ENCODE peak calls at places on chromosomes 13 and 19, in ten cellular contexts. One of them, this sample, is unnamed.

GRCh38 chr13:51772105-51772455 is 31.9 kb downstream of the DHRS12 start:
- DNase-seq in AG04449: no peak
- DNase-seq in substantia nigra: no peak
- DNase-seq in HS-5: no peak
- DNase-seq in epithelial cell of esophagus: no peak
- DNase-seq in pulmonary artery endothelial cell: no peak
- DNase-seq in midbrain: no peak
- DNase-seq in Daoy: no peak
- DNase-seq in stimulated activated CD8-positive, alpha-beta memory T cell treated with anti-CD3 and anti-CD28 coated beads, Interleukin-7, amount 100 ng/mL, for 1 hour: no peak
- DNase-seq in activated CD4-positive, alpha-beta memory T cell treated with anti-CD3 and anti-CD28 coated beads, Interleukin-2, amount 10 ng/mL, durations not matched to agents 7 days and 5 days: no peak
- DNase-seq in this sample: no peak

GRCh38 chr19:58499021-58499927 is 12.5 kb downstream of the SLC27A5 start:
- DNase-seq in AG04449: peak; percentile 89
- DNase-seq in substantia nigra: peak; percentile 99
- DNase-seq in HS-5: peak; percentile 72
- DNase-seq in epithelial cell of esophagus: peak; percentile 99
- DNase-seq in pulmonary artery endothelial cell: peak; percentile 86
- DNase-seq in midbrain: peak; percentile 99
- DNase-seq in Daoy: peak; percentile 99
- DNase-seq in stimulated activated CD8-positive, alpha-beta memory T cell treated with anti-CD3 and anti-CD28 coated beads, Interleukin-7, amount 100 ng/mL, for 1 hour: peak; percentile 90
- DNase-seq in activated CD4-positive, alpha-beta memory T cell treated with anti-CD3 and anti-CD28 coated beads, Interleukin-2, amount 10 ng/mL, durations not matched to agents 7 days and 5 days: peak; percentile 99
- DNase-seq in this sample: peak; percentile 58

GRCh38 chr13:93249259-93249917 is 22.8 kb downstream of the GPC6 start:
- DNase-seq in AG04449: no peak
- DNase-seq in substantia nigra: no peak
- DNase-seq in HS-5: peak; percentile 71
- DNase-seq in epithelial cell of esophagus: peak; percentile 91
- DNase-seq in pulmonary artery endothelial cell: no peak
- DNase-seq in midbrain: no peak
- DNase-seq in Daoy: peak; percentile 77
- DNase-seq in stimulated activated CD8-positive, alpha-beta memory T cell treated with anti-CD3 and anti-CD28 coated beads, Interleukin-7, amount 100 ng/mL, for 1 hour: no peak
- DNase-seq in activated CD4-positive, alpha-beta memory T cell treated with anti-CD3 and anti-CD28 coated beads, Interleukin-2, amount 10 ng/mL, durations not matched to agents 7 days and 5 days: no peak
- DNase-seq in this sample: no peak

GRCh38 chr19:44722131-44723121 is 23.5 kb downstream of the CEACAM16 start:
- DNase-seq in AG04449: no peak
- DNase-seq in substantia nigra: peak; percentile 20
- DNase-seq in HS-5: no peak
- DNase-seq in epithelial cell of esophagus: no peak
- DNase-seq in pulmonary artery endothelial cell: no peak
- DNase-seq in midbrain: no peak
- DNase-seq in Daoy: no peak
- DNase-seq in stimulated activated CD8-positive, alpha-beta memory T cell treated with anti-CD3 and anti-CD28 coated beads, Interleukin-7, amount 100 ng/mL, for 1 hour: no peak
- DNase-seq in activated CD4-positive, alpha-beta memory T cell treated with anti-CD3 and anti-CD28 coated beads, Interleukin-2, amount 10 ng/mL, durations not matched to agents 7 days and 5 days: no peak
- DNase-seq in this sample: peak; percentile 14

GRCh38 chr19:36838784-36839324 is 667 bp upstream of the ZNF790 start:
- DNase-seq in AG04449: no peak
- DNase-seq in substantia nigra: no peak
- DNase-seq in HS-5: no peak
- DNase-seq in epithelial cell of esophagus: no peak
- DNase-seq in pulmonary artery endothelial cell: no peak
- DNase-seq in midbrain: no peak
- DNase-seq in Daoy: no peak
- DNase-seq in stimulated activated CD8-positive, alpha-beta memory T cell treated with anti-CD3 and anti-CD28 coated beads, Interleukin-7, amount 100 ng/mL, for 1 hour: no peak
- DNase-seq in activated CD4-positive, alpha-beta memory T cell treated with anti-CD3 and anti-CD28 coated beads, Interleukin-2, amount 10 ng/mL, durations not matched to agents 7 days and 5 days: no peak
- DNase-seq in this sample: no peak

GRCh38 chr19:2640563-2641331 is 61.7 kb downstream of the GNG7 start:
- DNase-seq in AG04449: no peak
- DNase-seq in substantia nigra: no peak
- DNase-seq in HS-5: no peak
- DNase-seq in epithelial cell of esophagus: no peak
- DNase-seq in pulmonary artery endothelial cell: no peak
- DNase-seq in midbrain: no peak
- DNase-seq in Daoy: no peak
- DNase-seq in stimulated activated CD8-positive, alpha-beta memory T cell treated with anti-CD3 and anti-CD28 coated beads, Interleukin-7, amount 100 ng/mL, for 1 hour: no peak
- DNase-seq in activated CD4-positive, alpha-beta memory T cell treated with anti-CD3 and anti-CD28 coated beads, Interleukin-2, amount 10 ng/mL, durations not matched to agents 7 days and 5 days: no peak
- DNase-seq in this sample: no peak

GRCh38 chr19:49340069-49340864 is 5.1 kb downstream of the CD37 start:
- DNase-seq in AG04449: no peak
- DNase-seq in substantia nigra: no peak
- DNase-seq in HS-5: peak; percentile 53
- DNase-seq in epithelial cell of esophagus: peak; percentile 14
- DNase-seq in pulmonary artery endothelial cell: no peak
- DNase-seq in midbrain: no peak
- DNase-seq in Daoy: peak; percentile 31
- DNase-seq in stimulated activated CD8-positive, alpha-beta memory T cell treated with anti-CD3 and anti-CD28 coated beads, Interleukin-7, amount 100 ng/mL, for 1 hour: no peak
- DNase-seq in activated CD4-positive, alpha-beta memory T cell treated with anti-CD3 and anti-CD28 coated beads, Interleukin-2, amount 10 ng/mL, durations not matched to agents 7 days and 5 days: no peak
- DNase-seq in this sample: no peak

GRCh38 chr19:54502518-54503048 is at the start of gene LAIR2:
- DNase-seq in AG04449: no peak
- DNase-seq in substantia nigra: no peak
- DNase-seq in HS-5: no peak
- DNase-seq in epithelial cell of esophagus: no peak
- DNase-seq in pulmonary artery endothelial cell: no peak
- DNase-seq in midbrain: no peak
- DNase-seq in Daoy: no peak
- DNase-seq in stimulated activated CD8-positive, alpha-beta memory T cell treated with anti-CD3 and anti-CD28 coated beads, Interleukin-7, amount 100 ng/mL, for 1 hour: no peak
- DNase-seq in activated CD4-positive, alpha-beta memory T cell treated with anti-CD3 and anti-CD28 coated beads, Interleukin-2, amount 10 ng/mL, durations not matched to agents 7 days and 5 days: peak; percentile 32
- DNase-seq in this sample: no peak

GRCh38 chr19:7328647-7329046 is 20.1 kb upstream of the ARHGEF18 start:
- DNase-seq in AG04449: no peak
- DNase-seq in substantia nigra: no peak
- DNase-seq in HS-5: no peak
- DNase-seq in epithelial cell of esophagus: no peak
- DNase-seq in pulmonary artery endothelial cell: no peak
- DNase-seq in midbrain: no peak
- DNase-seq in Daoy: no peak
- DNase-seq in stimulated activated CD8-positive, alpha-beta memory T cell treated with anti-CD3 and anti-CD28 coated beads, Interleukin-7, amount 100 ng/mL, for 1 hour: no peak
- DNase-seq in activated CD4-positive, alpha-beta memory T cell treated with anti-CD3 and anti-CD28 coated beads, Interleukin-2, amount 10 ng/mL, durations not matched to agents 7 days and 5 days: no peak
- DNase-seq in this sample: peak; percentile 48

GRCh38 chr19:17090501-17091074 is 15.0 kb downstream of the MYO9B start:
- DNase-seq in AG04449: no peak
- DNase-seq in substantia nigra: no peak
- DNase-seq in HS-5: no peak
- DNase-seq in epithelial cell of esophagus: peak; percentile 77
- DNase-seq in pulmonary artery endothelial cell: no peak
- DNase-seq in midbrain: no peak
- DNase-seq in Daoy: peak; percentile 43
- DNase-seq in stimulated activated CD8-positive, alpha-beta memory T cell treated with anti-CD3 and anti-CD28 coated beads, Interleukin-7, amount 100 ng/mL, for 1 hour: no peak
- DNase-seq in activated CD4-positive, alpha-beta memory T cell treated with anti-CD3 and anti-CD28 coated beads, Interleukin-2, amount 10 ng/mL, durations not matched to agents 7 days and 5 days: peak; percentile 26
- DNase-seq in this sample: no peak

GRCh38 chr13:35684432-35684831 is 207.9 kb upstream of the MAB21L1 start:
- DNase-seq in AG04449: no peak
- DNase-seq in substantia nigra: no peak
- DNase-seq in HS-5: no peak
- DNase-seq in epithelial cell of esophagus: no peak
- DNase-seq in pulmonary artery endothelial cell: no peak
- DNase-seq in midbrain: no peak
- DNase-seq in Daoy: no peak
- DNase-seq in stimulated activated CD8-positive, alpha-beta memory T cell treated with anti-CD3 and anti-CD28 coated beads, Interleukin-7, amount 100 ng/mL, for 1 hour: no peak
- DNase-seq in activated CD4-positive, alpha-beta memory T cell treated with anti-CD3 and anti-CD28 coated beads, Interleukin-2, amount 10 ng/mL, durations not matched to agents 7 days and 5 days: no peak
- DNase-seq in this sample: no peak

GRCh38 chr13:94080527-94080926 is 399.0 kb downstream of the DCT start:
- DNase-seq in AG04449: no peak
- DNase-seq in substantia nigra: no peak
- DNase-seq in HS-5: no peak
- DNase-seq in epithelial cell of esophagus: no peak
- DNase-seq in pulmonary artery endothelial cell: no peak
- DNase-seq in midbrain: no peak
- DNase-seq in Daoy: no peak
- DNase-seq in stimulated activated CD8-positive, alpha-beta memory T cell treated with anti-CD3 and anti-CD28 coated beads, Interleukin-7, amount 100 ng/mL, for 1 hour: no peak
- DNase-seq in activated CD4-positive, alpha-beta memory T cell treated with anti-CD3 and anti-CD28 coated beads, Interleukin-2, amount 10 ng/mL, durations not matched to agents 7 days and 5 days: no peak
- DNase-seq in this sample: no peak

GRCh38 chr19:2478324-2478755 is 2.4 kb downstream of the GADD45B start:
- DNase-seq in AG04449: no peak
- DNase-seq in substantia nigra: peak; percentile 67
- DNase-seq in HS-5: no peak
- DNase-seq in epithelial cell of esophagus: peak; percentile 91
- DNase-seq in pulmonary artery endothelial cell: no peak
- DNase-seq in midbrain: peak; percentile 66
- DNase-seq in Daoy: peak; percentile 83
- DNase-seq in stimulated activated CD8-positive, alpha-beta memory T cell treated with anti-CD3 and anti-CD28 coated beads, Interleukin-7, amount 100 ng/mL, for 1 hour: no peak
- DNase-seq in activated CD4-positive, alpha-beta memory T cell treated with anti-CD3 and anti-CD28 coated beads, Interleukin-2, amount 10 ng/mL, durations not matched to agents 7 days and 5 days: peak; percentile 71
- DNase-seq in this sample: peak; percentile 66

GRCh38 chr19:17765069-17765618 is 13.9 kb downstream of the FCHO1 start:
- DNase-seq in AG04449: no peak
- DNase-seq in substantia nigra: peak; percentile 47
- DNase-seq in HS-5: no peak
- DNase-seq in epithelial cell of esophagus: peak; percentile 81
- DNase-seq in pulmonary artery endothelial cell: no peak
- DNase-seq in midbrain: peak; percentile 23
- DNase-seq in Daoy: peak; percentile 60
- DNase-seq in stimulated activated CD8-positive, alpha-beta memory T cell treated with anti-CD3 and anti-CD28 coated beads, Interleukin-7, amount 100 ng/mL, for 1 hour: no peak
- DNase-seq in activated CD4-positive, alpha-beta memory T cell treated with anti-CD3 and anti-CD28 coated beads, Interleukin-2, amount 10 ng/mL, durations not matched to agents 7 days and 5 days: no peak
- DNase-seq in this sample: no peak

GRCh38 chr13:94330552-94331071 is 148.9 kb downstream of the DCT start:
- DNase-seq in AG04449: no peak
- DNase-seq in substantia nigra: no peak
- DNase-seq in HS-5: no peak
- DNase-seq in epithelial cell of esophagus: peak; percentile 65
- DNase-seq in pulmonary artery endothelial cell: no peak
- DNase-seq in midbrain: no peak
- DNase-seq in Daoy: no peak
- DNase-seq in stimulated activated CD8-positive, alpha-beta memory T cell treated with anti-CD3 and anti-CD28 coated beads, Interleukin-7, amount 100 ng/mL, for 1 hour: no peak
- DNase-seq in activated CD4-positive, alpha-beta memory T cell treated with anti-CD3 and anti-CD28 coated beads, Interleukin-2, amount 10 ng/mL, durations not matched to agents 7 days and 5 days: no peak
- DNase-seq in this sample: no peak

GRCh38 chr13:42684226-42684625 is 97.2 kb upstream of the FAM216B start:
- DNase-seq in AG04449: no peak
- DNase-seq in substantia nigra: no peak
- DNase-seq in HS-5: no peak
- DNase-seq in epithelial cell of esophagus: no peak
- DNase-seq in pulmonary artery endothelial cell: no peak
- DNase-seq in midbrain: no peak
- DNase-seq in Daoy: no peak
- DNase-seq in stimulated activated CD8-positive, alpha-beta memory T cell treated with anti-CD3 and anti-CD28 coated beads, Interleukin-7, amount 100 ng/mL, for 1 hour: no peak
- DNase-seq in activated CD4-positive, alpha-beta memory T cell treated with anti-CD3 and anti-CD28 coated beads, Interleukin-2, amount 10 ng/mL, durations not matched to agents 7 days and 5 days: no peak
- DNase-seq in this sample: no peak

GRCh38 chr19:36092566-36092965 is 18.4 kb upstream of the OVOL3 start:
- DNase-seq in AG04449: no peak
- DNase-seq in substantia nigra: no peak
- DNase-seq in HS-5: no peak
- DNase-seq in epithelial cell of esophagus: no peak
- DNase-seq in pulmonary artery endothelial cell: no peak
- DNase-seq in midbrain: no peak
- DNase-seq in Daoy: no peak
- DNase-seq in stimulated activated CD8-positive, alpha-beta memory T cell treated with anti-CD3 and anti-CD28 coated beads, Interleukin-7, amount 100 ng/mL, for 1 hour: no peak
- DNase-seq in activated CD4-positive, alpha-beta memory T cell treated with anti-CD3 and anti-CD28 coated beads, Interleukin-2, amount 10 ng/mL, durations not matched to agents 7 days and 5 days: no peak
- DNase-seq in this sample: no peak

GRCh38 chr13:39419866-39420265 is 183.1 kb downstream of the LHFPL6 start:
- DNase-seq in AG04449: no peak
- DNase-seq in substantia nigra: no peak
- DNase-seq in HS-5: no peak
- DNase-seq in epithelial cell of esophagus: no peak
- DNase-seq in pulmonary artery endothelial cell: no peak
- DNase-seq in midbrain: no peak
- DNase-seq in Daoy: no peak
- DNase-seq in stimulated activated CD8-positive, alpha-beta memory T cell treated with anti-CD3 and anti-CD28 coated beads, Interleukin-7, amount 100 ng/mL, for 1 hour: no peak
- DNase-seq in activated CD4-positive, alpha-beta memory T cell treated with anti-CD3 and anti-CD28 coated beads, Interleukin-2, amount 10 ng/mL, durations not matched to agents 7 days and 5 days: no peak
- DNase-seq in this sample: no peak

GRCh38 chr19:31226536-31226935 is 122.7 kb downstream of the TSHZ3 start:
- DNase-seq in AG04449: no peak
- DNase-seq in substantia nigra: no peak
- DNase-seq in HS-5: no peak
- DNase-seq in epithelial cell of esophagus: no peak
- DNase-seq in pulmonary artery endothelial cell: no peak
- DNase-seq in midbrain: no peak
- DNase-seq in Daoy: no peak
- DNase-seq in stimulated activated CD8-positive, alpha-beta memory T cell treated with anti-CD3 and anti-CD28 coated beads, Interleukin-7, amount 100 ng/mL, for 1 hour: no peak
- DNase-seq in activated CD4-positive, alpha-beta memory T cell treated with anti-CD3 and anti-CD28 coated beads, Interleukin-2, amount 10 ng/mL, durations not matched to agents 7 days and 5 days: no peak
- DNase-seq in this sample: no peak

GRCh38 chr19:51318687-51319675 is 7.5 kb downstream of the IGLON5 start:
- DNase-seq in AG04449: no peak
- DNase-seq in substantia nigra: no peak
- DNase-seq in HS-5: no peak
- DNase-seq in epithelial cell of esophagus: no peak
- DNase-seq in pulmonary artery endothelial cell: no peak
- DNase-seq in midbrain: no peak
- DNase-seq in Daoy: no peak
- DNase-seq in stimulated activated CD8-positive, alpha-beta memory T cell treated with anti-CD3 and anti-CD28 coated beads, Interleukin-7, amount 100 ng/mL, for 1 hour: no peak
- DNase-seq in activated CD4-positive, alpha-beta memory T cell treated with anti-CD3 and anti-CD28 coated beads, Interleukin-2, amount 10 ng/mL, durations not matched to agents 7 days and 5 days: no peak
- DNase-seq in this sample: no peak

GRCh38 chr13:47067296-47067695 is 170.4 kb upstream of the HTR2A start:
- DNase-seq in AG04449: no peak
- DNase-seq in substantia nigra: no peak
- DNase-seq in HS-5: no peak
- DNase-seq in epithelial cell of esophagus: no peak
- DNase-seq in pulmonary artery endothelial cell: no peak
- DNase-seq in midbrain: no peak
- DNase-seq in Daoy: no peak
- DNase-seq in stimulated activated CD8-positive, alpha-beta memory T cell treated with anti-CD3 and anti-CD28 coated beads, Interleukin-7, amount 100 ng/mL, for 1 hour: no peak
- DNase-seq in activated CD4-positive, alpha-beta memory T cell treated with anti-CD3 and anti-CD28 coated beads, Interleukin-2, amount 10 ng/mL, durations not matched to agents 7 days and 5 days: no peak
- DNase-seq in this sample: no peak

GRCh38 chr13:113881614-113882265 is 17.9 kb upstream of the GAS6 start:
- DNase-seq in AG04449: no peak
- DNase-seq in substantia nigra: no peak
- DNase-seq in HS-5: no peak
- DNase-seq in epithelial cell of esophagus: peak; percentile 53
- DNase-seq in pulmonary artery endothelial cell: no peak
- DNase-seq in midbrain: no peak
- DNase-seq in Daoy: no peak
- DNase-seq in stimulated activated CD8-positive, alpha-beta memory T cell treated with anti-CD3 and anti-CD28 coated beads, Interleukin-7, amount 100 ng/mL, for 1 hour: no peak
- DNase-seq in activated CD4-positive, alpha-beta memory T cell treated with anti-CD3 and anti-CD28 coated beads, Interleukin-2, amount 10 ng/mL, durations not matched to agents 7 days and 5 days: no peak
- DNase-seq in this sample: peak; percentile 72

GRCh38 chr19:38303517-38304351 is at the start of gene C19orf33:
- DNase-seq in AG04449: no peak
- DNase-seq in substantia nigra: no peak
- DNase-seq in HS-5: no peak
- DNase-seq in epithelial cell of esophagus: peak; percentile 94
- DNase-seq in pulmonary artery endothelial cell: no peak
- DNase-seq in midbrain: no peak
- DNase-seq in Daoy: peak; percentile 53
- DNase-seq in stimulated activated CD8-positive, alpha-beta memory T cell treated with anti-CD3 and anti-CD28 coated beads, Interleukin-7, amount 100 ng/mL, for 1 hour: no peak
- DNase-seq in activated CD4-positive, alpha-beta memory T cell treated with anti-CD3 and anti-CD28 coated beads, Interleukin-2, amount 10 ng/mL, durations not matched to agents 7 days and 5 days: no peak
- DNase-seq in this sample: no peak

GRCh38 chr19:29858621-29859020 is 46.8 kb downstream of the CCNE1 start:
- DNase-seq in AG04449: no peak
- DNase-seq in substantia nigra: no peak
- DNase-seq in HS-5: no peak
- DNase-seq in epithelial cell of esophagus: no peak
- DNase-seq in pulmonary artery endothelial cell: no peak
- DNase-seq in midbrain: no peak
- DNase-seq in Daoy: no peak
- DNase-seq in stimulated activated CD8-positive, alpha-beta memory T cell treated with anti-CD3 and anti-CD28 coated beads, Interleukin-7, amount 100 ng/mL, for 1 hour: no peak
- DNase-seq in activated CD4-positive, alpha-beta memory T cell treated with anti-CD3 and anti-CD28 coated beads, Interleukin-2, amount 10 ng/mL, durations not matched to agents 7 days and 5 days: no peak
- DNase-seq in this sample: no peak

GRCh38 chr19:3618144-3618810 is 8.3 kb downstream of the CACTIN start:
- DNase-seq in AG04449: no peak
- DNase-seq in substantia nigra: peak; percentile 56
- DNase-seq in HS-5: no peak
- DNase-seq in epithelial cell of esophagus: peak; percentile 34
- DNase-seq in pulmonary artery endothelial cell: no peak
- DNase-seq in midbrain: peak; percentile 19
- DNase-seq in Daoy: peak; percentile 65
- DNase-seq in stimulated activated CD8-positive, alpha-beta memory T cell treated with anti-CD3 and anti-CD28 coated beads, Interleukin-7, amount 100 ng/mL, for 1 hour: peak; percentile 38
- DNase-seq in activated CD4-positive, alpha-beta memory T cell treated with anti-CD3 and anti-CD28 coated beads, Interleukin-2, amount 10 ng/mL, durations not matched to agents 7 days and 5 days: peak; percentile 50
- DNase-seq in this sample: peak; percentile 97

GRCh38 chr13:112066624-112067004 is 335 bp upstream of the SOX1 start:
- DNase-seq in AG04449: no peak
- DNase-seq in substantia nigra: peak; percentile 82
- DNase-seq in HS-5: no peak
- DNase-seq in epithelial cell of esophagus: peak; percentile 17
- DNase-seq in pulmonary artery endothelial cell: no peak
- DNase-seq in midbrain: peak; percentile 72
- DNase-seq in Daoy: peak; percentile 95
- DNase-seq in stimulated activated CD8-positive, alpha-beta memory T cell treated with anti-CD3 and anti-CD28 coated beads, Interleukin-7, amount 100 ng/mL, for 1 hour: no peak
- DNase-seq in activated CD4-positive, alpha-beta memory T cell treated with anti-CD3 and anti-CD28 coated beads, Interleukin-2, amount 10 ng/mL, durations not matched to agents 7 days and 5 days: no peak
- DNase-seq in this sample: no peak

GRCh38 chr13:40057228-40057627 is 401.8 kb downstream of the COG6 start:
- DNase-seq in AG04449: no peak
- DNase-seq in substantia nigra: no peak
- DNase-seq in HS-5: no peak
- DNase-seq in epithelial cell of esophagus: peak; percentile 56
- DNase-seq in pulmonary artery endothelial cell: no peak
- DNase-seq in midbrain: no peak
- DNase-seq in Daoy: no peak
- DNase-seq in stimulated activated CD8-positive, alpha-beta memory T cell treated with anti-CD3 and anti-CD28 coated beads, Interleukin-7, amount 100 ng/mL, for 1 hour: no peak
- DNase-seq in activated CD4-positive, alpha-beta memory T cell treated with anti-CD3 and anti-CD28 coated beads, Interleukin-2, amount 10 ng/mL, durations not matched to agents 7 days and 5 days: no peak
- DNase-seq in this sample: no peak

GRCh38 chr19:6639439-6639838 is 30.5 kb downstream of the TNFSF14 start:
- DNase-seq in AG04449: no peak
- DNase-seq in substantia nigra: no peak
- DNase-seq in HS-5: peak; percentile 32
- DNase-seq in epithelial cell of esophagus: peak; percentile 11
- DNase-seq in pulmonary artery endothelial cell: no peak
- DNase-seq in midbrain: no peak
- DNase-seq in Daoy: peak; percentile 80
- DNase-seq in stimulated activated CD8-positive, alpha-beta memory T cell treated with anti-CD3 and anti-CD28 coated beads, Interleukin-7, amount 100 ng/mL, for 1 hour: no peak
- DNase-seq in activated CD4-positive, alpha-beta memory T cell treated with anti-CD3 and anti-CD28 coated beads, Interleukin-2, amount 10 ng/mL, durations not matched to agents 7 days and 5 days: peak; percentile 68
- DNase-seq in this sample: no peak